ENCODE peak calls at places on chromosomes 16 and 17, in six cellular contexts. One of them, this sample, is unnamed.

GRCh38 chr17:38608648-38609047 is 2.9 kb upstream of the SRCIN1 start:
- DNase-seq in AG09319: no peak
- DNase-seq in MM.1S: peak; percentile 4
- DNase-seq in HFF-Myc: no peak
- DNase-seq in OCI-LY7: no peak
- DNase-seq in foreskin fibroblast: no peak
- DNase-seq in this sample: no peak

GRCh38 chr17:8053600-8053999 is 14.7 kb downstream of the ALOX15B start:
- DNase-seq in AG09319: no peak
- DNase-seq in MM.1S: no peak
- DNase-seq in HFF-Myc: no peak
- DNase-seq in OCI-LY7: no peak
- DNase-seq in foreskin fibroblast: no peak
- DNase-seq in this sample: no peak

GRCh38 chr16:49876716-49877129 is 20.8 kb upstream of the ZNF423 start:
- DNase-seq in AG09319: no peak
- DNase-seq in MM.1S: peak; percentile 42
- DNase-seq in HFF-Myc: no peak
- DNase-seq in OCI-LY7: no peak
- DNase-seq in foreskin fibroblast: no peak
- DNase-seq in this sample: peak; percentile 87

GRCh38 chr16:50323335-50324011 is 45.3 kb downstream of the BRD7 start:
- DNase-seq in AG09319: no peak
- DNase-seq in MM.1S: peak; percentile 23
- DNase-seq in HFF-Myc: peak; percentile 21
- DNase-seq in OCI-LY7: no peak
- DNase-seq in foreskin fibroblast: peak; percentile 42
- DNase-seq in this sample: no peak

GRCh38 chr16:66551362-66551761 is 1.0 kb upstream of the CKLF start:
- DNase-seq in AG09319: no peak
- DNase-seq in MM.1S: peak; percentile 74
- DNase-seq in HFF-Myc: peak; percentile 17
- DNase-seq in OCI-LY7: peak; percentile 82
- DNase-seq in foreskin fibroblast: peak; percentile 20
- DNase-seq in this sample: peak; percentile 63

GRCh38 chr17:43732961-43733360 is 25.6 kb downstream of the SOST start:
- DNase-seq in AG09319: no peak
- DNase-seq in MM.1S: no peak
- DNase-seq in HFF-Myc: no peak
- DNase-seq in OCI-LY7: no peak
- DNase-seq in foreskin fibroblast: peak; percentile 82
- DNase-seq in this sample: no peak

GRCh38 chr17:28864991-28865849 is 10.4 kb downstream of the ERAL1 start:
- DNase-seq in AG09319: no peak
- DNase-seq in MM.1S: no peak
- DNase-seq in HFF-Myc: no peak
- DNase-seq in OCI-LY7: no peak
- DNase-seq in foreskin fibroblast: no peak
- DNase-seq in this sample: no peak

GRCh38 chr17:65366102-65366844 is 195.2 kb downstream of the AXIN2 start:
- DNase-seq in AG09319: no peak
- DNase-seq in MM.1S: no peak
- DNase-seq in HFF-Myc: no peak
- DNase-seq in OCI-LY7: no peak
- DNase-seq in foreskin fibroblast: no peak
- DNase-seq in this sample: no peak

GRCh38 chr17:66275651-66276050 is 26.8 kb upstream of the PRKCA start:
- DNase-seq in AG09319: peak; percentile 41
- DNase-seq in MM.1S: no peak
- DNase-seq in HFF-Myc: peak; percentile 93
- DNase-seq in OCI-LY7: no peak
- DNase-seq in foreskin fibroblast: peak; percentile 96
- DNase-seq in this sample: no peak

GRCh38 chr17:81859906-81860755 is at the start of gene P4HB:
- DNase-seq in AG09319: no peak
- DNase-seq in MM.1S: no peak
- DNase-seq in HFF-Myc: no peak
- DNase-seq in OCI-LY7: peak; percentile 30
- DNase-seq in foreskin fibroblast: no peak
- DNase-seq in this sample: peak; percentile 32
- TF ChIP-seq CTCF in AG09319: no peak
- TF ChIP-seq CTCF in MM.1S: no peak
- TF ChIP-seq CTCF in HFF-Myc: no peak
- TF ChIP-seq CTCF in OCI-LY7: no peak
- TF ChIP-seq CTCF in foreskin fibroblast: no peak
- TF ChIP-seq CTCF in this sample: no peak

GRCh38 chr16:89547291-89547690 is 13.2 kb upstream of the RPL13 start:
- DNase-seq in AG09319: no peak
- DNase-seq in MM.1S: no peak
- DNase-seq in HFF-Myc: no peak
- DNase-seq in OCI-LY7: no peak
- DNase-seq in foreskin fibroblast: no peak
- DNase-seq in this sample: no peak

GRCh38 chr16:89547860-89548259 is 12.6 kb upstream of the RPL13 start:
- DNase-seq in AG09319: no peak
- DNase-seq in MM.1S: no peak
- DNase-seq in HFF-Myc: no peak
- DNase-seq in OCI-LY7: no peak
- DNase-seq in foreskin fibroblast: no peak
- DNase-seq in this sample: no peak

GRCh38 chr16:89546781-89547180 is 13.7 kb upstream of the RPL13 start:
- DNase-seq in AG09319: no peak
- DNase-seq in MM.1S: no peak
- DNase-seq in HFF-Myc: no peak
- DNase-seq in OCI-LY7: no peak
- DNase-seq in foreskin fibroblast: no peak
- DNase-seq in this sample: no peak

GRCh38 chr16:89549007-89549700 is 11.3 kb upstream of the RPL13 start:
- DNase-seq in AG09319: no peak
- DNase-seq in MM.1S: no peak
- DNase-seq in HFF-Myc: no peak
- DNase-seq in OCI-LY7: no peak
- DNase-seq in foreskin fibroblast: no peak
- DNase-seq in this sample: no peak

DNA sequence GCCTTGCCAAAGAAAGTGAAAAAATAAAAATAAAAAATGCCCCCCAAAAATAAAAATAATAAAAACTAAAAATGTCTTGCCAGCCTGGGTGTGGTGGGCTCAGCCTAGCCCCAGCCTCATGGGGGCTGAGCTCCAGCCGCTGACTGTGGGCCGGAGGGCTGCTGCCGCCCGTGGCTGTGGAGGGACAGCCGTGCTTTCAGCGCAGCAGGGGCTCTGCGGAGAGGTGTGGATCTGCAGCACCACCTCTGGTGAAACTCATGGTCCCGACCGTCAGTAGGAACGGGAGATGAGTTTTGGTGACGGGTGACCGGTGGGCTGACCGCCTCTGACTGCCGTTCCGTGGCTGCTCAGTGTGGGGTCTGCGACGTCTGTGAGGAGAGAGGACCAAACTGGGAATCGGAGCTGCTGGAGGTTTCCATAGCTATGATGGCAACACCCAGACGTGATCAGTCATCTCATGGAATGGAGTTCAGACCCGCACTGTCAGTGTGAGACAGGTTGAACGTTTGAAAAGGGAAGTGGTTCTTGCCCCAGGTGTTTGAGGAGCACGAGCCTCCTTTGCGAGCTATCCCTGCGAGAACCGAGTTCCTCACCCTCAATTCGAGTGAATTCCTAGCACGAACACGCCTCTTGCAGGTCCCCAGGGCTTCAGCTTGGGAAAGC is 12.0 kb upstream of the RPL13 start:
- DNase-seq in AG09319: no peak
- DNase-seq in MM.1S: no peak
- DNase-seq in HFF-Myc: no peak
- DNase-seq in OCI-LY7: no peak
- DNase-seq in foreskin fibroblast: no peak
- DNase-seq in this sample: no peak
- TF ChIP-seq CTCF in AG09319: no peak
- TF ChIP-seq CTCF in MM.1S: no peak
- TF ChIP-seq CTCF in HFF-Myc: no peak
- TF ChIP-seq CTCF in OCI-LY7: no peak
- TF ChIP-seq CTCF in foreskin fibroblast: no peak
- TF ChIP-seq CTCF in this sample: no peak

GRCh38 chr17:39653316-39653661 is 11.9 kb upstream of the TCAP start:
- DNase-seq in AG09319: no peak
- DNase-seq in MM.1S: no peak
- DNase-seq in HFF-Myc: no peak
- DNase-seq in OCI-LY7: no peak
- DNase-seq in foreskin fibroblast: no peak
- DNase-seq in this sample: no peak
- TF ChIP-seq CTCF in AG09319: no peak
- TF ChIP-seq CTCF in MM.1S: no peak
- TF ChIP-seq CTCF in HFF-Myc: no peak
- TF ChIP-seq CTCF in OCI-LY7: no peak
- TF ChIP-seq CTCF in foreskin fibroblast: no peak
- TF ChIP-seq CTCF in this sample: no peak

DNA sequence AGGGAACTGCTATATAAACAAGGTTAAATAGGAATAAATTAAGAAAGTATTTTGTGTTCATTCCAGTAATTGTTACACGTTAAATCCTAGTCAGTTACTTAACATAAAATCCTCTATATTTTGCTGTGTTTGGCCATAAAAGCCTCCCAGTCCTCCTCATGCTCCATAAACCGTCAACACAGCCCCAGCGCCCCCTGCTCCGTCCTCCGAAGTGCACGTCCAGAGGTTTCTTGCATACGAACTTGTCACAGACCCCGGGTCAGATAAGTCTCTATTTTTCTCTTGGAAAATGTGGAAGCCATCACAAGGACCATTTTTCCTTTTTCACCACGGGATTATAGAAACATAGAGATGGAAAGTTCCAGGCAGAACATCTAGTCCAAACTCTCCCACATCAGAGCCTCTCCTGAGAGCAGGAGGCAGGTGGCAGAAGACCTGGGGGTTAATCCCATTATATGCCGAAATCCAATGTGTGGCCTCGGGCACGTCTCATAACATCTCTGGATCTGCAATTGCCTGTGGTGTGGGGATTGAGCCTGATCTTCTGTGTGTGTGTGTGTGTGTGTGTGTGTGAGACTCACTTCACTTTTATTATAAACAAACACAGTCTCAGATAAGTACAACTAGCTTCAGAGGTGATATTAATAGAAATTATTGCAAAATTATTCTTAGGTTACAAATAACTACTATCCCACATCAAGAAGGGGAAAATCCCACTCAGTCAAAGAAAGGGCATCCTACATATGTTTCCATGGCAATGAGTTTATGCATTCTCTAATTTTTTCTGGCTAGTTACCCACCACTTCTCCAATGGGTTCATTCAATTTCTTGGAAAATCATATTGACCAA is 199.0 kb downstream of the FOXL1 start:
- DNase-seq in AG09319: no peak
- DNase-seq in MM.1S: no peak
- DNase-seq in HFF-Myc: no peak
- DNase-seq in OCI-LY7: no peak
- DNase-seq in foreskin fibroblast: no peak
- DNase-seq in this sample: no peak
- TF ChIP-seq CTCF in AG09319: no peak
- TF ChIP-seq CTCF in MM.1S: no peak
- TF ChIP-seq CTCF in HFF-Myc: no peak
- TF ChIP-seq CTCF in OCI-LY7: no peak
- TF ChIP-seq CTCF in foreskin fibroblast: no peak
- TF ChIP-seq CTCF in this sample: no peak

GRCh38 chr17:76150712-76151622 is 9.9 kb upstream of the FOXJ1 start:
- DNase-seq in AG09319: no peak
- DNase-seq in MM.1S: no peak
- DNase-seq in HFF-Myc: no peak
- DNase-seq in OCI-LY7: no peak
- DNase-seq in foreskin fibroblast: no peak
- DNase-seq in this sample: no peak

GRCh38 chr17:76153640-76154039 is 12.6 kb upstream of the FOXJ1 start:
- DNase-seq in AG09319: no peak
- DNase-seq in MM.1S: no peak
- DNase-seq in HFF-Myc: no peak
- DNase-seq in OCI-LY7: no peak
- DNase-seq in foreskin fibroblast: no peak
- DNase-seq in this sample: no peak

GRCh38 chr17:76151896-76152454 is 10.9 kb upstream of the FOXJ1 start:
- DNase-seq in AG09319: no peak
- DNase-seq in MM.1S: no peak
- DNase-seq in HFF-Myc: no peak
- DNase-seq in OCI-LY7: no peak
- DNase-seq in foreskin fibroblast: no peak
- DNase-seq in this sample: no peak

GRCh38 chr17:76153202-76153601 is 12.2 kb upstream of the FOXJ1 start:
- DNase-seq in AG09319: no peak
- DNase-seq in MM.1S: no peak
- DNase-seq in HFF-Myc: no peak
- DNase-seq in OCI-LY7: no peak
- DNase-seq in foreskin fibroblast: no peak
- DNase-seq in this sample: no peak

GRCh38 chr17:76152580-76152979 is 11.5 kb upstream of the FOXJ1 start:
- DNase-seq in AG09319: no peak
- DNase-seq in MM.1S: no peak
- DNase-seq in HFF-Myc: no peak
- DNase-seq in OCI-LY7: no peak
- DNase-seq in foreskin fibroblast: no peak
- DNase-seq in this sample: no peak
- TF ChIP-seq CTCF in AG09319: no peak
- TF ChIP-seq CTCF in MM.1S: no peak
- TF ChIP-seq CTCF in HFF-Myc: no peak
- TF ChIP-seq CTCF in OCI-LY7: no peak
- TF ChIP-seq CTCF in foreskin fibroblast: no peak
- TF ChIP-seq CTCF in this sample: no peak

DNA sequence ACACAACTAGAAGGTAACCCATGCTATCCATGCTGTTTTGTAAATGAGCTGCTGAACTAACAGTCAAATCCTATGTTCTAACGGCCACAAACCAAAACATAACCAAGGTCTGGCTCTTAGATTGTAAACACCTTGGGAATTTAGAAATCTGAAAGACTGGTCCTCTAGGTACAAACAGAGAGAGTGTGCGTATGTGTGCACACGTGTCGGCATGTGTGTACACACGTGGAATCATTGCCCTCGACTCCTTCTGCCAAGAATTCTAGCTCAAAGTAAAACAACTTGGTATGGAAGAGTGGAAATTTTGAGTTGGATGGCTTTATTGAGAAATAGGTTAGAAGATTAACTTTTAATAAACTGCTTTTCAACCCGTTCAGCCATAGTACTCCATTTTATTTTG is 18.1 kb upstream of the GHDC start:
- DNase-seq in AG09319: no peak
- DNase-seq in MM.1S: no peak
- DNase-seq in HFF-Myc: no peak
- DNase-seq in OCI-LY7: no peak
- DNase-seq in foreskin fibroblast: no peak
- DNase-seq in this sample: no peak
- TF ChIP-seq CTCF in AG09319: no peak
- TF ChIP-seq CTCF in MM.1S: no peak
- TF ChIP-seq CTCF in HFF-Myc: no peak
- TF ChIP-seq CTCF in OCI-LY7: no peak
- TF ChIP-seq CTCF in foreskin fibroblast: no peak
- TF ChIP-seq CTCF in this sample: no peak

GRCh38 chr17:75130632-75131277 is 787 bp downstream of the NT5C start:
- DNase-seq in AG09319: no peak
- DNase-seq in MM.1S: no peak
- DNase-seq in HFF-Myc: no peak
- DNase-seq in OCI-LY7: peak; percentile 82
- DNase-seq in foreskin fibroblast: peak; percentile 42
- DNase-seq in this sample: peak; percentile 68
- TF ChIP-seq CTCF in AG09319: peak; percentile 48
- TF ChIP-seq CTCF in MM.1S: no peak
- TF ChIP-seq CTCF in HFF-Myc: peak; percentile 52
- TF ChIP-seq CTCF in OCI-LY7: peak; percentile 82
- TF ChIP-seq CTCF in foreskin fibroblast: peak; percentile 55
- TF ChIP-seq CTCF in this sample: peak; percentile 64

This sample was measured in GM13977.